ENCODE peak calls at places on chromosomes 5 and 9, in seven cellular contexts. S is HepG2, O is HCT116, U is K562, H is H1, K is SK-N-SH, E is GM12878. T is an unnamed sample.

GRCh38 chr9:128397831-128398230 is 22.8 kb upstream of the CERCAM start:
- DNase-seq in K (no peak), H (no peak), S (no peak), O (no peak), U (no peak), E (no peak), T (no peak)

GRCh38 chr5:27511061-27511460 is 472.7 kb upstream of the CDH9 start:
- DNase-seq in S (no peak), U (no peak), O (no peak), H (no peak), K (no peak), E (no peak), T (no peak)

GRCh38 chr9:123416171-123416570 is 60.2 kb downstream of the CRB2 start:
- DNase-seq in S (no peak), U (no peak), H (no peak), E (no peak), K (no peak), O (no peak), T (no peak)

GRCh38 chr5:90940227-90940995 is 381.8 kb downstream of the ADGRV1 start:
- DNase-seq in H (peak), S (no peak), K (peak), E (peak), O (no peak), U (no peak), T (peak)

GRCh38 chr5:160333726-160334125 is 21.4 kb upstream of the CCNJL start:
- DNase-seq in S (no peak), K (no peak), E (no peak), H (no peak), O (no peak), U (no peak), T (no peak)

GRCh38 chr5:39113354-39113953 is 39.3 kb upstream of the RICTOR start:
- DNase-seq in K (no peak), E (no peak), H (no peak), U (peak), S (no peak), O (no peak), T (no peak)

GRCh38 chr5:68467791-68468190 is 252.2 kb downstream of the PIK3R1 start:
- DNase-seq in S (no peak), H (no peak), O (no peak), E (no peak), K (no peak), U (no peak), T (no peak)

GRCh38 chr9:122695696-122696095 is 20.8 kb downstream of the OR1L3 start:
- DNase-seq in S (no peak), U (no peak), H (no peak), K (no peak), E (no peak), O (no peak), T (no peak)

GRCh38 chr5:72467987-72468386 is 39.2 kb downstream of the ZNF366 start:
- DNase-seq in H (no peak), U (no peak), E (no peak), K (no peak), S (no peak), O (no peak), T (no peak)

GRCh38 chr5:83516361-83516760 is 44.8 kb downstream of the VCAN start:
- DNase-seq in O (no peak), U (no peak), H (no peak), E (no peak), S (no peak), K (no peak), T (no peak)
- TF ChIP-seq JUND in O (no peak), U (no peak), H (no peak), E (no peak), S (no peak), K (no peak), T (no peak)

GRCh38 chr5:102583663-102584062 is 84.9 kb upstream of the SLCO6A1 start:
- DNase-seq in K (peak), S (no peak), E (no peak), U (peak), H (no peak), O (peak), T (peak)
- TF ChIP-seq JUND in K (no peak), S (no peak), E (no peak), U (no peak), H (no peak), O (no peak), T (no peak)

GRCh38 chr9:92324889-92325268 is 271 bp downstream of the NOL8 start:
- DNase-seq in E (no peak), U (no peak), S (no peak), H (no peak), O (no peak), K (no peak), T (no peak)

GRCh38 chr9:92327283-92327850 is 1.6 kb downstream of the CENPP start:
- DNase-seq in S (no peak), K (no peak), U (peak), O (no peak), H (no peak), E (no peak), T (no peak)

GRCh38 chr9:92325269-92325990 is at the start of the genes CENPP and NOL8:
- DNase-seq in K (peak), H (peak), E (peak), U (peak), S (peak), O (peak), T (peak)

GRCh38 chr9:92325991-92326500 is 293 bp downstream of the CENPP start:
- DNase-seq in K (no peak), S (no peak), E (no peak), H (no peak), U (peak), O (no peak), T (no peak)

DNA sequence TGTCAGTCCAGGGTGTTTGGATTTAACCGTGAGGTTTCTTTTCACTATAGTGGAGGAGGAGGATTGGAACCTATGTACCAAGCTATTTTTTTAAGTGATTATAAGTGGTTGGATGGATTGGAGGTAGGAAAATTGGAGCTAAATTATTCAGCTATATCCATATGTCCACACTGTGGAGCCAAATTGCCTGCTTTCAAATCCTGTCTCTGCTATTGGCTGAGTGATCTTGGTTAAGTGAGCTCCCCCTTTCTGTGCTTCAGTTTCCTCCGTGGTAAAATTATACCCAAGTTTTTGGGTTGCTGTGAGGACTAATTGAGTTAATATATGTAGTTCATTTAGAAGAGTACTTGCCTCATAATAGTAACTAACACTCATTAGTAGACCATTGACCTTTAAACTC is 2.5 kb downstream of the CENPP start:
- DNase-seq in H (no peak), O (peak), E (no peak), U (peak), S (peak), K (peak), T (peak)
- TF ChIP-seq JUND in H (no peak), O (no peak), E (no peak), U (no peak), S (no peak), K (no peak), T (no peak)

GRCh38 chr5:16791036-16791705 is 144.9 kb downstream of the MYO10 start:
- DNase-seq in K (peak), U (peak), E (peak), H (no peak), S (peak), O (peak), T (peak)
- TF ChIP-seq JUND in K (no peak), U (no peak), E (no peak), H (no peak), S (no peak), O (no peak), T (no peak)

T was measured in T47D.